ENCODE peak calls at places on chromosomes 13 and 19, in four cellular contexts. J, L, F and P are unnamed samples.

GRCh38 chr19:805161-805561 is 7.9 kb downstream of the PTBP1 start:
- DNase-seq in J (no peak), L (no peak), F (no peak), P (no peak)

GRCh38 chr13:33258437-33259193 is 26.9 kb downstream of the STARD13 start:
- DNase-seq in J (peak; percentile 63), L (no peak), F (no peak), P (no peak)

GRCh38 chr13:105921711-105922110 is 613.8 kb downstream of the EFNB2 start:
- DNase-seq in J (no peak), L (no peak), F (no peak), P (no peak)

GRCh38 chr13:68375004-68375403 is 1144.9 kb upstream of the PCDH9 start:
- DNase-seq in J (no peak), L (no peak), F (no peak), P (no peak)

GRCh38 chr13:46321494-46322225 is 65.4 kb downstream of the RUBCNL start:
- DNase-seq in J (peak; percentile 44), L (peak; percentile 27), F (peak; percentile 36), P (no peak)

GRCh38 chr19:15439078-15439799 is 10.5 kb downstream of the WIZ start:
- DNase-seq in J (no peak), L (no peak), F (no peak), P (no peak)

GRCh38 chr13:20526664-20527063 is 1.0 kb upstream of the CRYL1 start:
- DNase-seq in J (peak; percentile 19), L (no peak), F (no peak), P (no peak)

GRCh38 chr19:3576696-3577443 is 4.1 kb downstream of the HMG20B start:
- DNase-seq in J (peak; percentile 43), L (peak; percentile 62), F (no peak), P (no peak)

GRCh38 chr13:111961236-111961635 is 105.7 kb upstream of the SOX1 start:
- DNase-seq in J (no peak), L (no peak), F (no peak), P (no peak)

GRCh38 chr19:36573948-36574726 is 1.0 kb upstream of the ZNF529 start:
- DNase-seq in J (peak; percentile 35), L (no peak), F (no peak), P (no peak)

GRCh38 chr19:7681336-7682174 is 922 bp downstream of the TRAPPC5 start:
- DNase-seq in J (peak; percentile 70), L (peak; percentile 55), F (peak; percentile 71), P (peak; percentile 16)

GRCh38 chr13:66305960-66306617 is 924.0 kb downstream of the PCDH9 start:
- DNase-seq in J (no peak), L (no peak), F (no peak), P (no peak)

GRCh38 chr13:20160346-20161274 is at the start of gene GJA3:
- DNase-seq in J (peak; percentile 39), L (no peak), F (no peak), P (no peak)

GRCh38 chr13:114078501-114079451 is 53.6 kb downstream of the RASA3 start:
- DNase-seq in J (peak; percentile 84), L (peak; percentile 61), F (no peak), P (no peak)

GRCh38 chr13:72911988-72912387 is 130.1 kb downstream of the PIBF1 start:
- DNase-seq in J (no peak), L (no peak), F (no peak), P (no peak)

GRCh38 chr13:57138988-57139387 is 1.7 kb upstream of the PRR20A start:
- DNase-seq in J (no peak), L (no peak), F (no peak), P (no peak)

GRCh38 chr13:20812890-20813289 is 39.1 kb upstream of the EEF1AKMT1 start:
- DNase-seq in J (no peak), L (no peak), F (no peak), P (no peak)

GRCh38 chr13:83125791-83126190 is 756.5 kb downstream of the SLITRK1 start:
- DNase-seq in J (no peak), L (no peak), F (no peak), P (no peak)

GRCh38 chr19:43667524-43668405 is 2.2 kb downstream of the PLAUR start:
- DNase-seq in J (peak; percentile 20), L (peak; percentile 34), F (no peak), P (no peak)

GRCh38 chr19:42080764-42081375 is 4.9 kb downstream of the ZNF574 start:
- DNase-seq in J (no peak), L (no peak), F (no peak), P (no peak)

GRCh38 chr13:33188093-33188882 is 97.3 kb downstream of the STARD13 start:
- DNase-seq in J (peak; percentile 57), L (no peak), F (no peak), P (no peak)

GRCh38 chr13:73168993-73169401 is 110.2 kb downstream of the KLF5 start:
- DNase-seq in J (peak; percentile 53), L (no peak), F (peak; percentile 61), P (no peak)

GRCh38 chr13:112775791-112776279 is 86.0 kb downstream of the ATP11A start:
- DNase-seq in J (no peak), L (no peak), F (no peak), P (no peak)

GRCh38 chr19:13506550-13506878 is 235 bp upstream of the CACNA1A start:
- DNase-seq in J (peak; percentile 54), L (no peak), F (no peak), P (peak; percentile 69)

GRCh38 chr19:41646589-41647204 is 19.8 kb upstream of the CEACAM4 start:
- DNase-seq in J (no peak), L (no peak), F (no peak), P (no peak)

GRCh38 chr13:85650613-85651012 is 148.6 kb downstream of the SLITRK6 start:
- DNase-seq in J (no peak), L (no peak), F (no peak), P (no peak)

GRCh38 chr19:28960586-28960985 is 252.4 kb downstream of the UQCRFS1 start:
- DNase-seq in J (no peak), L (no peak), F (no peak), P (no peak)

GRCh38 chr13:71587193-71587592 is 279.8 kb downstream of the DACH1 start:
- DNase-seq in J (no peak), L (no peak), F (no peak), P (no peak)

GRCh38 chr13:99132295-99132835 is 68.3 kb upstream of the UBAC2 start:
- DNase-seq in J (no peak), L (no peak), F (no peak), P (no peak)

GRCh38 chr19:54207908-54208783 is 7.5 kb downstream of the RPS9 start:
- DNase-seq in J (peak; percentile 78), L (no peak), F (peak; percentile 62), P (no peak)

GRCh38 chr19:49132974-49133609 is 13.7 kb downstream of the PPFIA3 start:
- DNase-seq in J (no peak), L (no peak), F (no peak), P (no peak)

GRCh38 chr19:30159636-30160035 is 212.5 kb upstream of the ZNF536 start:
- DNase-seq in J (no peak), L (no peak), F (no peak), P (no peak)

GRCh38 chr13:24861617-24862362 is 97.8 kb downstream of the RNF17 start:
- DNase-seq in J (no peak), L (no peak), F (no peak), P (no peak)

GRCh38 chr13:24864579-24864978 is 100.6 kb downstream of the RNF17 start:
- DNase-seq in J (no peak), L (no peak), F (no peak), P (no peak)

GRCh38 chr13:24863748-24864540 is 100.0 kb downstream of the RNF17 start:
- DNase-seq in J (no peak), L (no peak), F (no peak), P (no peak)

GRCh38 chr13:24866488-24866887 is 102.5 kb downstream of the RNF17 start:
- DNase-seq in J (no peak), L (no peak), F (no peak), P (no peak)

GRCh38 chr13:24865158-24865557 is 101.2 kb downstream of the RNF17 start:
- DNase-seq in J (peak; percentile 4), L (no peak), F (no peak), P (no peak)
- H3K27ac ChIP-seq in J (no peak overlapping the region), L (no peak overlapping the region), F (no peak overlapping the region), P (no peak overlapping the region)

DNA sequence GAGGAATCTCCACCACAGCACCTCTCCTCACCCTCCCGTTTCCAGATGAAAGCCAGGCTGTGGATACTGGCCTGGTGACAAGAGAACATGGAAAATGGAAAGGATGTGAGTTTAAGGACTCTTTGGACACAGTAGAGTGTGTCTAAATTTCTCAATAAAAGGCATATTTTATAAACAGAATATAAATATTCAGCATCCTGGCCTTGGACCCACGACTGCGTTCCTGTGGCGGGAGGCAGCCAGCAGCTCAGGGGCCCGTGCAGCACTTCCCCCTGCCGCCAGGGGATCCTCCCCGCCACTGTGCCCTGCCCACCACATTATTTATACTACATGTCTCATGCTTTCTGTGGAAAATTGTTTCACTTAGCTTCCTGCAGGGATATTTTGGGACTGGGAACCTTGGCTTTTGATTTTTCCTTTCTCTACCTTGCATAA is 108.0 kb upstream of the SPATA13 start:
- DNase-seq in J (peak; percentile 30), L (peak; percentile 40), F (no peak), P (no peak)
- H3K27ac ChIP-seq in J (peak overlapping the region; percentile 19), L (peak overlapping the region; percentile 70), F (no peak overlapping the region), P (peak overlapping the region; percentile 79)

GRCh38 chr19:39481229-39481545 is 549 bp downstream of the TIMM50 start:
- DNase-seq in J (no peak), L (no peak), F (no peak), P (no peak)
- H3K27ac ChIP-seq in J (peak overlapping the region; percentile 67), L (peak overlapping the region; percentile 83), F (peak overlapping the region; percentile 88), P (peak overlapping the region; percentile 81)

DNA sequence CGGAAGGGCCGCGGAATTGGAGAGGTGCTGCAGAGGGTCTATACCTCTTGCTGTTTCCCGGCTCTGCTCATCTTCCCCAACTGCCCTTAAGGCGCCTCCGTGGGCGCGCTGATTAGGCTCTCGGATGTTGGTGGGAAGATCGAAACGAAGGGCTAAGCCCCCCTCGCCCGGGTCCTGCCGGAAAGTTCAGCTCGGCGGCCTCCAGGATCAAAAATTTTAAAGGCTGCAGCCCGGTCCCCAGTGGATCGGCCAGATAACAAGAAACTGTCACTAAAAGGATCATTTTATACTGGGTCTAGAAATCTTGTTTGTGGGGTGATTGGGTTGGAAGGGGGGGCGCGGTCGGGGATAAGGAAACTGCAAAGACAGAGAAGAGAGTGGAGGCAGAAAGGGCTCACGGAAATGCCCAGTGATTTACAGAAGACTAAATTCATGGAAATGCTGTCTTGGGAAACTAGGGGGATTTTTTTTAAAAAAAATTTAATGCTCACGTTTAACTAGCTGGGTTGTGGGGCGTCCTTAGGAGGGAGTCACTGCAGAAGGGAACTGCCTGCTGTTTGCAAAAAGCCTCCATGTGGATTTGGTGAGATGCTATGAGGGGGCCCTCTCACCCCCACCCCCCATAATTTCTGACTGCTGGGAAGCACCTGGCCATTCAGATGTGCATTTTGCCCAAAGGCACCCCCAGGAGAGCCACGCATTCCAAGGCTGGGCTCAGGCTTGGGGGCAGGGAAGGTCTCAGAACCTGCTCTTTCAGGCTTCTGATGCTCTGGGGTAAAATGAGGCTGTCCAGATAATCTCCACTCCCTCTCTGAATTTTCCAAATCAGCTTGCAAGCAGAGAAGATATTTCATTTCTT is 7.7 kb downstream of the CDX2 start:
- DNase-seq in J (no peak), L (no peak), F (no peak), P (no peak)
- H3K27ac ChIP-seq in J (no peak overlapping the region), L (no peak overlapping the region), F (no peak overlapping the region), P (no peak overlapping the region)

DNA sequence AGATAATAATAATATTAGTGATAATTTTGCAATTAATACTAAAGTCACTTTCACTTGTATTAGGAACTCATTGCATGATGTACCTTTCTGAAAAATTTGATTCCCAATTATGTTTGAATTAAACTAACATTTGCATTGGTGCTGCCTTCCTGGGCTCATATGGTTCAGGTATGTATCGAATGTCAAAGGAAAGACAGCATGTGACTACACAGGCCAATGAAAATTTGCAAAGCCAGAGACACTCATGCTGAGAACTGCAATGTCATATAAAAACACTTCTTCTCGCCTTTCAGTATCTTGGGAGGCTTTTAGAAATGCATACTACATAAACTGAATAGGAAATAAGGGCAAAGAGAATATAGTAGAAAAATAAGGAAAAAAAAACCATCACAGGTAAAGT is 44.3 kb downstream of the RAP2A start:
- DNase-seq in J (no peak), L (no peak), F (no peak), P (no peak)
- H3K27ac ChIP-seq in J (no peak overlapping the region), L (no peak overlapping the region), F (no peak overlapping the region), P (no peak overlapping the region)